ENCODE peak calls at places on chromosomes 7 and 10, in eight cellular contexts. Q is mammary epithelial cell; O is A549; C is GM06990; J is adrenal gland; H is thyroid gland; X is left lung; I is CD4-positive, alpha-beta T cell. P is an unnamed sample.

GRCh38 chr7:46741924-46742607 is 821.0 kb upstream of the IGFBP3 start:
- DNase-seq in Q (no peak), O (no peak), C (no peak), J (no peak), H (no peak), X (no peak), I (no peak), P (no peak)

GRCh38 chr7:70456729-70457128 is 675.2 kb upstream of the GALNT17 start:
- DNase-seq in Q (no peak), O (no peak), C (peak; percentile 35), J (no peak), H (peak; percentile 57), X (no peak), I (no peak), P (no peak)

GRCh38 chr7:157402911-157403534 is 66.2 kb downstream of the DNAJB6 start:
- DNase-seq in Q (no peak), O (no peak), C (no peak), J (no peak), H (no peak), X (no peak), I (no peak), P (no peak)

GRCh38 chr7:93895859-93896258 is 5.3 kb upstream of the TFPI2 start:
- DNase-seq in Q (no peak), O (no peak), C (no peak), J (no peak), H (no peak), X (no peak), I (no peak), P (no peak)

GRCh38 chr7:76166404-76167255 is 35.1 kb upstream of the SRRM3 start:
- DNase-seq in Q (peak; percentile 91), O (peak; percentile 94), C (peak; percentile 88), J (peak; percentile 99), H (peak; percentile 98), X (peak; percentile 98), I (peak; percentile 87), P (peak; percentile 98)

GRCh38 chr7:154859747-154860620 is 142.9 kb downstream of the PAXIP1 start:
- DNase-seq in Q (no peak), O (no peak), C (no peak), J (no peak), H (no peak), X (no peak), I (no peak), P (no peak)

GRCh38 chr7:69817835-69818646 is 219.8 kb downstream of the AUTS2 start:
- DNase-seq in Q (no peak), O (no peak), C (no peak), J (no peak), H (no peak), X (no peak), I (no peak), P (no peak)

GRCh38 chr10:45373003-45373782 is 823 bp upstream of the ALOX5 start:
- DNase-seq in Q (no peak), O (no peak), C (peak; percentile 82), J (no peak), H (no peak), X (no peak), I (no peak), P (no peak)

GRCh38 chr10:18098201-18098600 is 42.0 kb upstream of the CACNB2 start:
- DNase-seq in Q (no peak), O (no peak), C (no peak), J (no peak), H (no peak), X (no peak), I (no peak), P (no peak)

GRCh38 chr7:68176974-68177373 is 1180.3 kb downstream of the TYW1 start:
- DNase-seq in Q (peak; percentile 2), O (peak; percentile 66), C (no peak), J (peak; percentile 61), H (peak; percentile 64), X (peak; percentile 37), I (no peak), P (no peak)

GRCh38 chr10:70711911-70712310 is 39.6 kb downstream of the ADAMTS14 start:
- DNase-seq in Q (no peak), O (no peak), C (no peak), J (no peak), H (no peak), X (no peak), I (no peak), P (no peak)

GRCh38 chr10:131676971-131677421 is 223.8 kb upstream of the PPP2R2D start:
- DNase-seq in Q (no peak), O (no peak), C (no peak), J (no peak), H (no peak), X (no peak), I (no peak), P (no peak)

GRCh38 chr7:25407053-25407452 is 178.8 kb upstream of the NPVF start:
- DNase-seq in Q (no peak), O (no peak), C (no peak), J (no peak), H (no peak), X (no peak), I (no peak), P (no peak)

GRCh38 chr7:33764752-33765451 is 140.4 kb upstream of the BMPER start:
- DNase-seq in Q (peak; percentile 71), O (no peak), C (no peak), J (no peak), H (no peak), X (no peak), I (no peak), P (no peak)

GRCh38 chr10:29304259-29305030 is 15.6 kb downstream of the LYZL1 start:
- DNase-seq in Q (peak; percentile 43), O (peak; percentile 79), C (no peak), J (peak; percentile 56), H (peak; percentile 66), X (no peak), I (peak; percentile 6), P (no peak)

DNA sequence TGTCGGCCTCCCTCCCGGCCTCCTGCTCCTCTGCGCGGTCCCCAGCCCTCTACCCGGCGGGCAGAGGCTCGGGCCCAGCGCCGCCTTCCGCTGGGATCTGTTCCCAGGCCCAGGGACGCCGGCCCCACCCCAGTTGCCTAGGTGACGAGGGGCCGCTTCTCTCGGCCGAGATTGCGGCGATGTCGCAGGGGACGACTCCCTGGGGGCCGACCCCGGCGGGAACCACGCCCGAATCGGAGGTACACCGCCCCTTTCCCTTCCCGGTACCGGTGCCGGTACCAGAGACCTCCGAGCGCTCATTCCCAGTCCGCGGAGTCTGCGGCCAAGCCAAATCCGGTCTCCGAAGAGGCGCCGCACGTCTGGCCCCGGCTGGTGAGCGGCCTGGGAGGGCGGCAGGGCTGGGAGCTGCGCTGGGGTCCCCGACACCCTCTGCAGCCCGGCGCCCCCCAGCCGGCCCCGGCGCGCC is at the start of gene CABCOCO1:
- DNase-seq in Q (peak; percentile 11), O (peak; percentile 72), C (no peak), J (peak; percentile 71), H (peak; percentile 65), X (peak; percentile 61), I (no peak), P (no peak)
- TF ChIP-seq CTCF in Q (no peak), O (peak; percentile 21), C (no peak), J (no peak), H (peak; percentile 12), X (no peak), I (no peak), P (no peak)

GRCh38 chr10:116690356-116691078 is 51.8 kb downstream of the HSPA12A start:
- DNase-seq in Q (no peak), O (no peak), C (no peak), J (peak; percentile 45), H (peak; percentile 63), X (no peak), I (no peak), P (no peak)
- TF ChIP-seq CTCF in Q (no peak), O (no peak), C (no peak), J (peak; percentile 19), H (peak; percentile 40), X (no peak), I (no peak), P (no peak)

GRCh38 chr7:11567571-11567970 is 264.4 kb downstream of the THSD7A start:
- DNase-seq in Q (no peak), O (no peak), C (no peak), J (no peak), H (no peak), X (no peak), I (no peak), P (no peak)

GRCh38 chr7:11576340-11576739 is 255.7 kb downstream of the THSD7A start:
- DNase-seq in Q (no peak), O (no peak), C (no peak), J (no peak), H (no peak), X (no peak), I (no peak), P (no peak)

GRCh38 chr7:11570205-11570604 is 261.8 kb downstream of the THSD7A start:
- DNase-seq in Q (no peak), O (no peak), C (no peak), J (no peak), H (no peak), X (no peak), I (no peak), P (no peak)

GRCh38 chr7:11573128-11573527 is 258.9 kb downstream of the THSD7A start:
- DNase-seq in Q (no peak), O (no peak), C (no peak), J (no peak), H (no peak), X (no peak), I (no peak), P (no peak)

DNA sequence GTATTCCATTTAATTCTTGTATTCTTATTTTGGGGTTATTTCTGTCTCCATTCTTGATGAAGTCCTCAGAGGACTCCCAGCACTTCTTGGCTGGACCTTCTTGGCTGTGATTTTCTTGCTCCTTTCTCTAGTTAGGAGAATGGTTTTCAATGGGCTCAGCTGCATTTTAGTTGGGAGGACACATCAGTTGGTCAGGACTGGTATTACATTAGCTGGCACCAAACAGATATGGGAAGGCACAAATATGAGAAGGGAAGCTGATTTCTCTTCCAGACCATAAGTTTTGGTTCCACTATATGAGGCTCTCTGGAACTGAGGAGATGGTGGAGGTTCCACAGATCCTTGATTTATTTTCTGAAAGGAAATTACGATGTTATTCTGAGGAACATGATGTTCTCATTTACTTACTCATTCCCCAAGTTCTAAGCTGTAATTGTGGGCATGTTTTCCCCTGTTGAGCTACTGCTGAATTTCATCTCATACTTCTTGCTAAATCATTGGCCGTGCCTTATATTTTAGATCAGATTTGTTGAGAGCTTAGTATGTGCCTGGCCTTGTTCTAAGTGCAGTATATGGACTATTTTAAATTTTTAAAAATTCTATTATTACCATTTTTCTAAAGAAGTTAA is 261.0 kb downstream of the THSD7A start:
- DNase-seq in Q (no peak), O (peak; percentile 2), C (no peak), J (no peak), H (no peak), X (no peak), I (no peak), P (no peak)
- TF ChIP-seq CTCF in Q (no peak), O (no peak), C (no peak), J (no peak), H (no peak), X (no peak), I (no peak), P (no peak)

DNA sequence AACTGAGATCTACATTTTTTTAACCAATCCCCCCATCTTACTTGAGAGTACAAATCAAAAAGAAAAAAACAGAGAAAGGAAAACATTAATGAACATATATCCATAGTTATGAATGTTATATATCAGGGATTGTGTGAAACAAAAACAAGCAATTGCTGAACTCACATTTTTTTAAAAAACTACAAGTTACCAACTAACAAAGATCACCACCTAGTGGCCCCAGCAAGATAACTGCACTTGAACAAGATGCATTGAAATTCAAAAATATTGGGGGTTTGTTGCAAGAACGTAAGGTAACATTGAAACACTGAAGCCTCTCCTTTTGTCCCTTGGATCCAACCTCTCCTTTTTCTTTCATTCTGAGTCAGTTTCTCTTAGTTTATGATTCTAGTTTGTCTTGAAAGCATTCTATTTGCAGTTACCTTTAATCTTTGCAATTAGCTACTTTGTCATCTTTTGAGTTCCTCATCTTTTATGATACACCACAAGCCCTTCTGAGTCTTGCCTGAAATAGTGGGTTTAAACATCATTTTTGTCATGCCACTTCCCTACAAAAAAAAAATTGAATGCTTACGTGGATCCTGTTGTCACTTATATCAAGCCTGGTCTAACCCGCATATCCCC is 87.3 kb upstream of the TES start:
- DNase-seq in Q (peak; percentile 24), O (peak; percentile 5), C (no peak), J (no peak), H (peak; percentile 36), X (no peak), I (no peak), P (no peak)
- TF ChIP-seq CTCF in Q (peak; percentile 85), O (peak; percentile 74), C (peak; percentile 72), J (peak; percentile 39), H (peak; percentile 71), X (peak; percentile 56), I (peak; percentile 46), P (peak; percentile 86)